ENCODE peak calls at places on chromosomes 2 and 18, in four cellular contexts. One of them, this sample, is unnamed.
A peak's percentile ranks its signal among the peaks of the same experiment; 100 is the strongest.

GRCh38 chr2:9310390-9310789 is 103.8 kb downstream of the ASAP2 start:
- DNase-seq in tibial artery: peak; percentile 88
- DNase-seq in ovary: peak; percentile 57
- DNase-seq in lower lobe of right lung: no peak
- DNase-seq in this sample: peak; percentile 88

GRCh38 chr2:54228945-54229344 is 27.1 kb downstream of the TSPYL6 start:
- DNase-seq in tibial artery: peak; percentile 73
- DNase-seq in ovary: peak; percentile 55
- DNase-seq in lower lobe of right lung: no peak
- DNase-seq in this sample: peak; percentile 6

GRCh38 chr2:168552450-168552856 is 96.4 kb downstream of the CERS6 start:
- DNase-seq in tibial artery: no peak
- DNase-seq in ovary: no peak
- DNase-seq in lower lobe of right lung: peak; percentile 48
- DNase-seq in this sample: no peak

GRCh38 chr18:48565105-48565504 is 26.3 kb downstream of the CTIF start:
- DNase-seq in tibial artery: no peak
- DNase-seq in ovary: no peak
- DNase-seq in lower lobe of right lung: no peak
- DNase-seq in this sample: no peak

GRCh38 chr2:67514515-67514914 is 117.4 kb downstream of the ETAA1 start:
- DNase-seq in tibial artery: no peak
- DNase-seq in ovary: no peak
- DNase-seq in lower lobe of right lung: no peak
- DNase-seq in this sample: peak; percentile 67

GRCh38 chr2:134234535-134234934 is 19.3 kb upstream of the MGAT5 start:
- DNase-seq in tibial artery: no peak
- DNase-seq in ovary: no peak
- DNase-seq in lower lobe of right lung: no peak
- DNase-seq in this sample: no peak

GRCh38 chr2:156999657-157000056 is 257.8 kb upstream of the GALNT5 start:
- DNase-seq in tibial artery: no peak
- DNase-seq in ovary: no peak
- DNase-seq in lower lobe of right lung: no peak
- DNase-seq in this sample: no peak

GRCh38 chr2:171723724-171724683 is 36.7 kb downstream of the DYNC1I2 start:
- DNase-seq in tibial artery: no peak
- DNase-seq in ovary: no peak
- DNase-seq in lower lobe of right lung: no peak
- DNase-seq in this sample: peak; percentile 63

GRCh38 chr2:3203497-3204019 is 174.1 kb downstream of the EIPR1 start:
- DNase-seq in tibial artery: no peak
- DNase-seq in ovary: no peak
- DNase-seq in lower lobe of right lung: no peak
- DNase-seq in this sample: no peak

GRCh38 chr2:231530099-231531085 is at the start of gene NMUR1:
- DNase-seq in tibial artery: peak; percentile 66
- DNase-seq in ovary: peak; percentile 63
- DNase-seq in lower lobe of right lung: peak; percentile 79
- DNase-seq in this sample: peak; percentile 12

GRCh38 chr2:160087854-160088745 is 25.7 kb upstream of the PLA2R1 start:
- DNase-seq in tibial artery: no peak
- DNase-seq in ovary: no peak
- DNase-seq in lower lobe of right lung: no peak
- DNase-seq in this sample: peak; percentile 68

GRCh38 chr2:64204006-64204632 is 59.9 kb upstream of the PELI1 start:
- DNase-seq in tibial artery: no peak
- DNase-seq in ovary: no peak
- DNase-seq in lower lobe of right lung: peak; percentile 68
- DNase-seq in this sample: peak; percentile 44

GRCh38 chr2:96977631-96978195 is 8.7 kb downstream of the FAM178B start:
- DNase-seq in tibial artery: no peak
- DNase-seq in ovary: no peak
- DNase-seq in lower lobe of right lung: no peak
- DNase-seq in this sample: peak; percentile 27

GRCh38 chr2:211408485-211408884 is 852.1 kb downstream of the CPS1 start:
- DNase-seq in tibial artery: no peak
- DNase-seq in ovary: no peak
- DNase-seq in lower lobe of right lung: no peak
- DNase-seq in this sample: peak; percentile 90

GRCh38 chr2:224259831-224260230 is 142.1 kb downstream of the FAM124B start:
- DNase-seq in tibial artery: no peak
- DNase-seq in ovary: no peak
- DNase-seq in lower lobe of right lung: no peak
- DNase-seq in this sample: no peak

GRCh38 chr18:76462326-76462694 is 32.7 kb downstream of the ZNF516 start:
- DNase-seq in tibial artery: no peak
- DNase-seq in ovary: peak; percentile 30
- DNase-seq in lower lobe of right lung: no peak
- DNase-seq in this sample: no peak

GRCh38 chr2:240933966-240934700 is 28.0 kb downstream of the CROCC2 start:
- DNase-seq in tibial artery: peak; percentile 62
- DNase-seq in ovary: peak; percentile 71
- DNase-seq in lower lobe of right lung: peak; percentile 39
- DNase-seq in this sample: no peak

GRCh38 chr2:21754164-21754788 is 630.5 kb downstream of the TDRD15 start:
- DNase-seq in tibial artery: no peak
- DNase-seq in ovary: no peak
- DNase-seq in lower lobe of right lung: no peak
- DNase-seq in this sample: no peak

GRCh38 chr2:76406134-76406855 is 695.6 kb upstream of the GCFC2 start:
- DNase-seq in tibial artery: no peak
- DNase-seq in ovary: no peak
- DNase-seq in lower lobe of right lung: no peak
- DNase-seq in this sample: no peak

GRCh38 chr2:19235308-19235707 is 123.1 kb downstream of the OSR1 start:
- DNase-seq in tibial artery: no peak
- DNase-seq in ovary: no peak
- DNase-seq in lower lobe of right lung: no peak
- DNase-seq in this sample: peak; percentile 85

GRCh38 chr18:10750386-10751035 is 224.7 kb downstream of the NAPG start:
- DNase-seq in tibial artery: no peak
- DNase-seq in ovary: no peak
- DNase-seq in lower lobe of right lung: no peak
- DNase-seq in this sample: peak; percentile 28

DNA sequence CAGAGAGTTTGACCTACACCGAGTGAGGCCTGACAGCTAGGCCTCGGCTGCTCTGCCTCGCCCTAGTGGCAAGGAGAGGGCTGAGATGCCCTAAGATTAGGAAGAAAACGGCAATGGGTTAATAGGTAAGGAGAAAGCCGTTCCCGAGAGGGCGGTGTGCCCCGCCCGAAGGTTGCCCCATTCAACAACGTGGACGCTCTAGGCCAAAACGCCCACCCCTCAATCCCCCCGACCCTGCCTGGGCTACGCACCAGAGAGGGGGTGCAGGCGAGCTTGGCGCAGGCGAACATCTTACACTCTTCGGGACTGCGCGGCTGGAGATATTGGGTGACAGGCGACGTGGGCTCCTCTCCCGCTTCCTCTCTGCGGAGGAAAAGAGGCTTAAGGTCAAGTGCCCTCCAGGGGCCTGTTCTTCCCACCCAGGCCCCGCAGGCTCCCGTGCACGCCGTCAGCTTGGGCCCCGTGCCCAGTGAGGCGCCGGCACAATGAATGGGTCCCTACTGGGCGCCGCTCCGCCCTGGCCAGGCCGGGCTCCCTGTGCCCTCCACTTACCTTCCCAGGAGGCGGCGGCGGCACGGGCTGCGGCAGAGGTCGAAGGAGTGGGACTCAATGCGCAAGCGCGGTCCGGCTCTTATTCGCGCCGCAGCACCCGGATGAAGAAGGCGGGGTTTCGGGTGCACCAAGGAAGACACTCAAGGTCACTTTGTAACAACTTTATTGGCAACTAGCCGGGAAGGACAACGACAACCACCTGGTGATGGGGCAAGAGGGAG is at the start of gene ATP5MC3:
- DNase-seq in tibial artery: peak; percentile 95
- DNase-seq in ovary: peak; percentile 95
- DNase-seq in lower lobe of right lung: peak; percentile 98
- DNase-seq in this sample: peak; percentile 97
- TF ChIP-seq CTCF in tibial artery: no peak
- TF ChIP-seq CTCF in ovary: no peak
- TF ChIP-seq CTCF in lower lobe of right lung: no peak
- TF ChIP-seq CTCF in this sample: peak; percentile 35

DNA sequence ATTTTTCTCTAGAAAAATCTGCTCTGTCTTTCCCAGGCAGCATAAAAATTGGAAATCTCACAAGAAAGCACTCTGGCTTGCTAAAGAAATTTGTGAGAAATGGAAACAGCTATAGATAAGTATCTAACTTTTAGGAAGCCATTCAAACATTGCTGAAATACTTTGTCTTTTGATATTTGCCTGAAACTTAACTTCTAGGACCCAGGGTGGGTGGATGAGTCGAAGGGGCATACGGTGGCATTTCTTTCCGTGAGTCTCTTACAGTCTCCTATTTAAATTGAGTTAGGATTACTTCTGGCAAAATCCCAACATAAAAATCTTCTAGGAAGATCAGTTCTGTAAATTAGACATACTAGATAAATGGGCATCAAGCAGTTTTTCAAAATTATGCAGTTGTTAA is 523 bp upstream of the COL3A1 start:
- DNase-seq in tibial artery: no peak
- DNase-seq in ovary: no peak
- DNase-seq in lower lobe of right lung: no peak
- DNase-seq in this sample: peak; percentile 59
- H3K4me3 ChIP-seq in tibial artery: peak overlapping the region; percentile 65
- H3K4me3 ChIP-seq in ovary: peak overlapping the region; percentile 45
- H3K4me3 ChIP-seq in lower lobe of right lung: peak overlapping the region; percentile 48
- H3K4me3 ChIP-seq in this sample: peak overlapping the region; percentile 71

GRCh38 chr18:25915907-25916306 is 174.5 kb downstream of the SS18 start:
- DNase-seq in tibial artery: no peak
- DNase-seq in ovary: no peak
- DNase-seq in lower lobe of right lung: no peak
- DNase-seq in this sample: no peak
- TF ChIP-seq CTCF in tibial artery: no peak
- TF ChIP-seq CTCF in ovary: no peak
- TF ChIP-seq CTCF in lower lobe of right lung: no peak
- TF ChIP-seq CTCF in this sample: peak; percentile 7

DNA sequence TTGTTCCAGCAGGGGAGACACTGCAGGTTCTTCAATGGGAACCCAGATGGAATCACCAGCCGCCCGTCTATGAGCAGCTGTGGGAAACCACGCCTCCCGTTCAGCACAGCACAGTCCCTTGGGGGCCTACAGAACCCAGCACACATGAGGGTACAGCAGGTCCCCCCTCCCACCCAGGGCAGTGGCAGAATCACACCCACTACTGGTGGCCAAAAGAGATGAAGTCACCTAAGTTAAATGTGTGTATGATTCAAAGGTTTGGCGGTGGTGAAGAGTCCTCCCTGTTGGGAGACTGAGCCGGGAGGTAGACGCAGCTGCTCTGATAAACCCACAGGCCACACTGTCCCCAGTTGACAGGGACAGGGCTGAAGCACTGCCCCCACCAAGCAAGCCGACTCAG is 44.3 kb downstream of the L3MBTL4 start:
- DNase-seq in tibial artery: no peak
- DNase-seq in ovary: no peak
- DNase-seq in lower lobe of right lung: no peak
- DNase-seq in this sample: no peak
- H3K4me3 ChIP-seq in tibial artery: no peak overlapping the region
- H3K4me3 ChIP-seq in ovary: no peak overlapping the region
- H3K4me3 ChIP-seq in lower lobe of right lung: no peak overlapping the region
- H3K4me3 ChIP-seq in this sample: no peak overlapping the region

DNA sequence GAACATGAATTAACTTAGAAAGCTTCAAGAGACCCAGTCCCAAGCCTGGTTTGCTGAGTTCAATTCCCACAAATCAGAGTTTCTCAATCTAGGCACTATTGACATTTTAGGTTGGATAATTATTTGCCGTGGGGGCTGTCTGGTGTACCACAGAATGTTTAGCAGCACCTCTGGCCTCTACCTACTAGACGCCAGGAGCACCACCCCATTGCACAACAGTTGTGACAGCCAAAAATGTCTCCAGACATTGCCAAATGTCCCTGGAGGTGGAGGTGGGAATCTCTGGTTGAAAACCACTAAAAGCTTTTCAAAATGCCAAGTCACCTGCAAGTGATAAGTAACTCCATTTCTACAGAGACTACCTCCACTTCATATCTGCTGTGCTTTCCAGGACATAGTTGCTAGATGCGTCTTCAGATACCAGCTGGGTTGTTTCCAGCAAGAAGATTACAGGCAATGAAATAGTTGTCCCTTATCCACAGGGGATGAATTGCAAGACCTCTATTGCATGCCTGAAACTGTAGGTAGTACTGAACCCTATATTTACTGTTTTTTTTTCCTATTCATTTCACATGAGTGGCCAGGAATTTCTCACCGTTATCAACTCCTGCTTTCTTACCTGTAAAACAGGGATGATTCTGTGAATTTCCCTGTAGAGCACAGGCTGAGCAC is 554.3 kb downstream of the ZEB2 start:
- DNase-seq in tibial artery: no peak
- DNase-seq in ovary: no peak
- DNase-seq in lower lobe of right lung: no peak
- DNase-seq in this sample: no peak
- TF ChIP-seq CTCF in tibial artery: no peak
- TF ChIP-seq CTCF in ovary: no peak
- TF ChIP-seq CTCF in lower lobe of right lung: no peak
- TF ChIP-seq CTCF in this sample: no peak

DNA sequence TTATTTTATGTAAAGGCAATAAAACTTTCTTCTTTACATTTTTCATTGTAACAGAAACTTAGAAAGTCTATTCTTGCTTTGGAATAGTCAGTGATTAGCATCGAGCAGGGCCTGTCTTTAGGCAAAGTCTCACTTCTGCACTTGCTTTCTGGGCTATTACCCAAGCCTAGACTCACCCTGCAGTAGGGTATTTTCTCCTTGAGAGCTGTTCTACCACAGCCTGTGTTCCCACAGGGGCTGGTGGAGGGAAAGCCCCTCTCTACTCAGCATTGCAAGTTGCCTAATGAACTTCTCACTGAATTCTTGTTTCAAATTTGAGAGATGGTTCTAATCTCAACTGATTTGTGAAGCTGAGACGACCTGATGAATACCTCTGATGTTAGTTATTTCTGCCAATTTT is 111.7 kb upstream of the KLHL14 start:
- DNase-seq in tibial artery: no peak
- DNase-seq in ovary: no peak
- DNase-seq in lower lobe of right lung: no peak
- DNase-seq in this sample: no peak
- H3K4me3 ChIP-seq in tibial artery: no peak overlapping the region
- H3K4me3 ChIP-seq in ovary: no peak overlapping the region
- H3K4me3 ChIP-seq in lower lobe of right lung: no peak overlapping the region
- H3K4me3 ChIP-seq in this sample: no peak overlapping the region

DNA sequence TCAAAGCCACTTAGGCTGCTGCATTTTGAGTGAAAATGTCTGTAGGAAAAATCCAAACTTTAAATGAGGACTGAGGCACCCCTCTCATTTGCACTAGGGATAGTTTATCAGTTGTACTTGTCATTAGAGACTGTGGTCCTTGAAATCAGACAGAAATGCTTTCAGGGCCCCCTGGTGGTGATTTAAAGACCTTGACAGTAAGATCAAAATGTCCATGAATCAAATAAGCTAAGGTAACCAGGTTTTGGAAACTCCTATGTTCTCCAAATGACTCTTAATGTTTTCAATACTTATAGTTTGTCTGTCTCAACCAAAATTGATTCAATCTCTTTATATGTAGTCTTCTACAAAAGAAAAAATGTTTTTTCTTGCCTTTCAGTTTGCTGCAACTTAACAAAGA is 28.8 kb upstream of the DDX18 start:
- DNase-seq in tibial artery: no peak
- DNase-seq in ovary: no peak
- DNase-seq in lower lobe of right lung: no peak
- DNase-seq in this sample: peak; percentile 62
- TF ChIP-seq CTCF in tibial artery: peak; percentile 29
- TF ChIP-seq CTCF in ovary: no peak
- TF ChIP-seq CTCF in lower lobe of right lung: peak; percentile 67
- TF ChIP-seq CTCF in this sample: peak; percentile 70

GRCh38 chr2:187404431-187405110 is 43.5 kb downstream of the CALCRL start:
- DNase-seq in tibial artery: no peak
- DNase-seq in ovary: no peak
- DNase-seq in lower lobe of right lung: no peak
- DNase-seq in this sample: no peak
- H3K4me3 ChIP-seq in tibial artery: peak overlapping the region; percentile 27
- H3K4me3 ChIP-seq in ovary: no peak overlapping the region
- H3K4me3 ChIP-seq in lower lobe of right lung: no peak overlapping the region
- H3K4me3 ChIP-seq in this sample: no peak overlapping the region

This sample was measured in cardiac fibroblast.